ENCODE peak calls at places on chromosomes 1 and 21, in five cellular contexts. E, S, Z, F and K are unnamed samples.
A peak's percentile ranks its signal among the peaks of the same experiment; 100 is the strongest.

GRCh38 chr1:243748706-243749283 is 101.2 kb downstream of the AKT3 start:
- DNase-seq in S (no peak), E (no peak), Z (no peak), F (no peak), K (no peak)

GRCh38 chr1:88001460-88001859 is 672.8 kb downstream of the LMO4 start:
- DNase-seq in S (no peak), E (no peak), F (no peak), Z (no peak), K (no peak)

GRCh38 chr1:198679535-198680173 is 40.8 kb downstream of the PTPRC start:
- DNase-seq in Z (no peak), S (no peak), E (no peak), F (no peak), K (no peak)

GRCh38 chr1:34806396-34806795 is 13.6 kb downstream of the GJA4 start:
- DNase-seq in S (no peak), Z (no peak), F (no peak), E (no peak), K (no peak)

GRCh38 chr1:87292684-87293493 is 35.8 kb upstream of the LMO4 start:
- DNase-seq in Z (no peak), F (peak; percentile 5), E (peak; percentile 87), S (no peak), K (peak; percentile 44)

GRCh38 chr1:46394108-46394871 is at the start of gene FAAH:
- DNase-seq in Z (no peak), F (no peak), E (peak; percentile 96), S (no peak), K (no peak)

GRCh38 chr1:193060938-193061337 is 1.5 kb downstream of the RO60 start:
- DNase-seq in S (no peak), E (no peak), F (peak; percentile 47), Z (no peak), K (no peak)

GRCh38 chr1:242454262-242455051 is 70.0 kb downstream of the PLD5 start:
- DNase-seq in Z (no peak), F (peak; percentile 12), S (no peak), E (no peak), K (no peak)

GRCh38 chr1:162703708-162704107 is 71.4 kb downstream of the DDR2 start:
- DNase-seq in Z (no peak), F (no peak), S (peak; percentile 78), E (no peak), K (no peak)

GRCh38 chr1:240706150-240706904 is 94.4 kb upstream of the GREM2 start:
- DNase-seq in F (peak; percentile 91), Z (no peak), S (no peak), E (no peak), K (no peak)

GRCh38 chr1:2603521-2604155 is 17.1 kb downstream of the PRXL2B start:
- DNase-seq in Z (no peak), S (no peak), E (peak; percentile 26), F (no peak), K (no peak)

GRCh38 chr1:19353596-19353995 is 41.5 kb downstream of the SLC66A1 start:
- DNase-seq in E (peak; percentile 91), F (no peak), Z (no peak), S (no peak), K (no peak)

GRCh38 chr1:99849744-99850457 is at the start of gene AGL:
- DNase-seq in F (peak; percentile 87), E (peak; percentile 94), Z (peak; percentile 81), S (peak; percentile 82), K (peak; percentile 75)

GRCh38 chr1:183235503-183235902 is 49.4 kb downstream of the LAMC2 start:
- DNase-seq in S (no peak), E (peak; percentile 61), F (peak; percentile 86), Z (no peak), K (no peak)

GRCh38 chr1:240824238-240824637 is 212.3 kb upstream of the GREM2 start:
- DNase-seq in S (no peak), Z (no peak), F (no peak), E (peak; percentile 54), K (no peak)

GRCh38 chr21:42837421-42838211 is 41.7 kb downstream of the WDR4 start:
- DNase-seq in Z (no peak), E (peak; percentile 67), S (peak; percentile 52), F (no peak), K (no peak)

GRCh38 chr1:70947864-70948263 is 99.8 kb downstream of the PTGER3 start:
- DNase-seq in Z (no peak), F (no peak), S (no peak), E (no peak), K (no peak)

GRCh38 chr1:70818391-70818790 is 229.2 kb downstream of the PTGER3 start:
- DNase-seq in Z (no peak), F (no peak), E (no peak), S (no peak), K (no peak)

GRCh38 chr1:29096255-29096896 is 27.3 kb downstream of the TMEM200B start:
- DNase-seq in E (no peak), F (no peak), Z (no peak), S (no peak), K (no peak)

GRCh38 chr1:59238993-59239392 is 57.9 kb upstream of the FGGY start:
- DNase-seq in F (no peak), E (no peak), Z (no peak), S (no peak), K (no peak)

GRCh38 chr21:34179204-34179935 is 106.0 kb downstream of the MRPS6 start:
- DNase-seq in E (peak; percentile 58), S (no peak), Z (no peak), F (no peak), K (no peak)

GRCh38 chr1:27406354-27406665 is 13.9 kb downstream of the GPR3 start:
- DNase-seq in F (no peak), Z (no peak), E (no peak), S (no peak), K (no peak)

GRCh38 chr1:185843297-185843869 is 109.2 kb downstream of the HMCN1 start:
- DNase-seq in F (no peak), Z (no peak), E (peak; percentile 50), S (no peak), K (no peak)

GRCh38 chr1:97144527-97144926 is 422.9 kb downstream of the PTBP2 start:
- DNase-seq in Z (no peak), F (peak; percentile 8), E (no peak), S (no peak), K (no peak)

GRCh38 chr21:43717967-43718871 is 710 bp upstream of the PDXK start:
- DNase-seq in E (no peak), Z (no peak), S (no peak), F (no peak), K (no peak)

GRCh38 chr21:33799378-33800090 is 116.1 kb downstream of the ATP5PO start:
- DNase-seq in F (peak; percentile 39), E (no peak), Z (no peak), S (peak; percentile 90), K (no peak)